ENCODE peak calls at places on chromosomes 11 and 22, in nine cellular contexts. One of them, this sample, is unnamed.

GRCh38 chr11:39975091-39975490 is 1484.4 kb downstream of the LRRC4C start:
- DNase-seq in pancreas: no peak
- DNase-seq in A673: peak; percentile 92
- DNase-seq in HCT116: no peak
- DNase-seq in ovary: no peak
- DNase-seq in osteoblast: no peak
- DNase-seq in right lobe of liver: no peak
- DNase-seq in HepG2: no peak
- DNase-seq in hepatocyte: no peak
- DNase-seq in this sample: no peak

GRCh38 chr11:35177370-35177769 is 38.4 kb downstream of the CD44 start:
- DNase-seq in pancreas: no peak
- DNase-seq in HCT116: no peak
- DNase-seq in ovary: no peak
- DNase-seq in HepG2: no peak
- DNase-seq in A673: no peak
- DNase-seq in right lobe of liver: no peak
- DNase-seq in hepatocyte: no peak
- DNase-seq in osteoblast: no peak
- DNase-seq in this sample: peak; percentile 16

GRCh38 chr11:22669368-22669767 is 3.0 kb downstream of the GAS2 start:
- DNase-seq in HCT116: no peak
- DNase-seq in hepatocyte: no peak
- DNase-seq in HepG2: no peak
- DNase-seq in osteoblast: no peak
- DNase-seq in ovary: no peak
- DNase-seq in pancreas: no peak
- DNase-seq in right lobe of liver: no peak
- DNase-seq in A673: no peak
- DNase-seq in this sample: no peak

GRCh38 chr11:14342906-14343305 is 16.1 kb downstream of the RRAS2 start:
- DNase-seq in A673: peak; percentile 24
- DNase-seq in right lobe of liver: no peak
- DNase-seq in ovary: no peak
- DNase-seq in pancreas: no peak
- DNase-seq in hepatocyte: no peak
- DNase-seq in osteoblast: no peak
- DNase-seq in HCT116: no peak
- DNase-seq in HepG2: no peak
- DNase-seq in this sample: no peak

GRCh38 chr11:8019671-8020597 is 32.8 kb downstream of the EIF3F start:
- DNase-seq in A673: no peak
- DNase-seq in pancreas: no peak
- DNase-seq in osteoblast: peak; percentile 95
- DNase-seq in right lobe of liver: peak; percentile 42
- DNase-seq in hepatocyte: peak; percentile 36
- DNase-seq in HepG2: no peak
- DNase-seq in ovary: peak; percentile 39
- DNase-seq in HCT116: no peak
- DNase-seq in this sample: no peak

GRCh38 chr11:465896-466538 is 15.9 kb downstream of the PTDSS2 start:
- DNase-seq in hepatocyte: no peak
- DNase-seq in ovary: no peak
- DNase-seq in A673: no peak
- DNase-seq in pancreas: no peak
- DNase-seq in osteoblast: no peak
- DNase-seq in right lobe of liver: no peak
- DNase-seq in HepG2: no peak
- DNase-seq in HCT116: no peak
- DNase-seq in this sample: no peak

GRCh38 chr11:127470485-127470884 is 469.9 kb upstream of the KIRREL3 start:
- DNase-seq in right lobe of liver: no peak
- DNase-seq in osteoblast: no peak
- DNase-seq in hepatocyte: peak; percentile 7
- DNase-seq in A673: peak; percentile 43
- DNase-seq in ovary: no peak
- DNase-seq in HepG2: no peak
- DNase-seq in pancreas: no peak
- DNase-seq in HCT116: no peak
- DNase-seq in this sample: peak; percentile 2

GRCh38 chr11:11987503-11988022 is 20.9 kb downstream of the DKK3 start:
- DNase-seq in pancreas: no peak
- DNase-seq in osteoblast: no peak
- DNase-seq in A673: peak; percentile 48
- DNase-seq in right lobe of liver: no peak
- DNase-seq in HepG2: no peak
- DNase-seq in HCT116: no peak
- DNase-seq in ovary: no peak
- DNase-seq in hepatocyte: no peak
- DNase-seq in this sample: no peak

GRCh38 chr11:17922474-17922788 is 90.4 kb downstream of the SERGEF start:
- DNase-seq in ovary: no peak
- DNase-seq in hepatocyte: no peak
- DNase-seq in HepG2: no peak
- DNase-seq in HCT116: no peak
- DNase-seq in right lobe of liver: no peak
- DNase-seq in osteoblast: no peak
- DNase-seq in pancreas: no peak
- DNase-seq in A673: no peak
- DNase-seq in this sample: no peak

GRCh38 chr11:75668508-75669297 is at the start of gene MAP6:
- DNase-seq in HepG2: no peak
- DNase-seq in right lobe of liver: peak; percentile 24
- DNase-seq in HCT116: no peak
- DNase-seq in pancreas: peak; percentile 70
- DNase-seq in A673: peak; percentile 42
- DNase-seq in hepatocyte: peak; percentile 72
- DNase-seq in osteoblast: peak; percentile 85
- DNase-seq in ovary: no peak
- DNase-seq in this sample: peak; percentile 24

GRCh38 chr11:111939836-111940604 is 2.9 kb downstream of the DIXDC1 start:
- DNase-seq in pancreas: no peak
- DNase-seq in A673: no peak
- DNase-seq in osteoblast: peak; percentile 94
- DNase-seq in hepatocyte: no peak
- DNase-seq in HepG2: no peak
- DNase-seq in right lobe of liver: no peak
- DNase-seq in HCT116: no peak
- DNase-seq in ovary: no peak
- DNase-seq in this sample: no peak

GRCh38 chr11:112822478-112823274 is 138.5 kb upstream of the NCAM1 start:
- DNase-seq in right lobe of liver: peak; percentile 25
- DNase-seq in A673: no peak
- DNase-seq in osteoblast: no peak
- DNase-seq in HCT116: no peak
- DNase-seq in ovary: no peak
- DNase-seq in pancreas: no peak
- DNase-seq in HepG2: no peak
- DNase-seq in hepatocyte: peak; percentile 36
- DNase-seq in this sample: peak; percentile 39

GRCh38 chr11:130441726-130442125 is 6.7 kb upstream of the ADAMTS15 start:
- DNase-seq in HepG2: no peak
- DNase-seq in ovary: no peak
- DNase-seq in right lobe of liver: no peak
- DNase-seq in HCT116: no peak
- DNase-seq in osteoblast: peak; percentile 30
- DNase-seq in A673: no peak
- DNase-seq in pancreas: no peak
- DNase-seq in hepatocyte: no peak
- DNase-seq in this sample: no peak

GRCh38 chr11:90434858-90435257 is 212.0 kb upstream of the CHORDC1 start:
- DNase-seq in HCT116: no peak
- DNase-seq in HepG2: peak; percentile 35
- DNase-seq in A673: peak; percentile 58
- DNase-seq in right lobe of liver: no peak
- DNase-seq in pancreas: no peak
- DNase-seq in osteoblast: no peak
- DNase-seq in ovary: no peak
- DNase-seq in hepatocyte: peak; percentile 44
- DNase-seq in this sample: peak; percentile 5

GRCh38 chr11:56688554-56688953 is 10.3 kb upstream of the OR9G1 start:
- DNase-seq in hepatocyte: no peak
- DNase-seq in ovary: no peak
- DNase-seq in HepG2: no peak
- DNase-seq in right lobe of liver: no peak
- DNase-seq in pancreas: no peak
- DNase-seq in A673: no peak
- DNase-seq in HCT116: no peak
- DNase-seq in osteoblast: no peak
- DNase-seq in this sample: no peak

GRCh38 chr11:129815596-129816461 is at the start of gene TMEM45B:
- DNase-seq in ovary: no peak
- DNase-seq in osteoblast: peak; percentile 29
- DNase-seq in hepatocyte: peak; percentile 80
- DNase-seq in HepG2: no peak
- DNase-seq in pancreas: peak; percentile 79
- DNase-seq in A673: no peak
- DNase-seq in right lobe of liver: peak; percentile 83
- DNase-seq in HCT116: no peak
- DNase-seq in this sample: peak; percentile 86

GRCh38 chr11:304915-305833 is 2.4 kb upstream of the IFITM2 start:
- DNase-seq in right lobe of liver: no peak
- DNase-seq in A673: peak; percentile 64
- DNase-seq in hepatocyte: peak; percentile 87
- DNase-seq in HepG2: peak; percentile 61
- DNase-seq in ovary: peak; percentile 90
- DNase-seq in pancreas: peak; percentile 33
- DNase-seq in HCT116: no peak
- DNase-seq in osteoblast: peak; percentile 99
- DNase-seq in this sample: no peak

GRCh38 chr11:83371489-83371888 is 85.3 kb upstream of the CCDC90B start:
- DNase-seq in hepatocyte: no peak
- DNase-seq in HepG2: no peak
- DNase-seq in pancreas: no peak
- DNase-seq in HCT116: no peak
- DNase-seq in ovary: no peak
- DNase-seq in right lobe of liver: no peak
- DNase-seq in osteoblast: no peak
- DNase-seq in A673: no peak
- DNase-seq in this sample: no peak
- H3K9me3 ChIP-seq in hepatocyte: no peaks in the 10 kb centered on the region
- H3K9me3 ChIP-seq in HepG2: peaks cover 18% of the 10 kb centered on the region
- H3K9me3 ChIP-seq in pancreas: no peaks in the 10 kb centered on the region
- H3K9me3 ChIP-seq in HCT116: no peaks in the 10 kb centered on the region
- H3K9me3 ChIP-seq in ovary: no peaks in the 10 kb centered on the region
- H3K9me3 ChIP-seq in right lobe of liver: peaks cover 7% of the 10 kb centered on the region
- H3K9me3 ChIP-seq in osteoblast: peaks cover 4% of the 10 kb centered on the region
- H3K9me3 ChIP-seq in A673: peaks cover 24% of the 10 kb centered on the region
- H3K9me3 ChIP-seq in this sample: no peaks in the 10 kb centered on the region

DNA sequence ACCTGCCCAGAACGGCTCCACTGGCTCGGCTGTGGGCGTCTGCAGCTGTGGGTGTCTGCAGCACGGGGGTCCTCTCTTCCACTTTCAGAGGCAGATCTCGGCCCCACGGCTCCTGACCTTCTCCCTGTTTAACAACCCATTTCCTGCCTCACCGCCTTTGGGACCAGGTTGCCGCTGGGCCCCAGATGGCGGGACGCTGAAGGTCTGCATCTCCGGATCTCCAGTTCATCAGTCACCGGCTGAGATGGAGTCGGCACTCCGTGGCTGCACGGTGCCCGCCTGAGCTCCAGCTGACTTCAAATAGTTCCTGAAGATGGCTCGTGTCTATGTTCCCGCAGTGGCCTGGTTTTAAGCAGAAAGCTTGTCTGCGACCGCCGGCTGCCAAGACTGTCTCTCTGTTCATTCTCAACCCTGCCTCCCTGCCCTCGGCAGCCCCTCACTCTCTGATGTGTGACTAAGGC is 475.9 kb downstream of the BRD1 start:
- DNase-seq in ovary: no peak
- DNase-seq in HepG2: no peak
- DNase-seq in hepatocyte: no peak
- DNase-seq in osteoblast: no peak
- DNase-seq in pancreas: no peak
- DNase-seq in right lobe of liver: no peak
- DNase-seq in A673: no peak
- DNase-seq in HCT116: no peak
- DNase-seq in this sample: no peak
- H3K27me3 ChIP-seq in ovary: no peaks in the 10 kb centered on the region
- H3K27me3 ChIP-seq in HepG2: peaks cover 86% of the 10 kb centered on the region
- H3K27me3 ChIP-seq in hepatocyte: no peaks in the 10 kb centered on the region
- H3K27me3 ChIP-seq in osteoblast: no peaks in the 10 kb centered on the region
- H3K27me3 ChIP-seq in pancreas: no peaks in the 10 kb centered on the region
- H3K27me3 ChIP-seq in right lobe of liver: no peaks in the 10 kb centered on the region
- H3K27me3 ChIP-seq in A673: no peaks in the 10 kb centered on the region
- H3K27me3 ChIP-seq in HCT116: peaks cover 40% of the 10 kb centered on the region
- H3K27me3 ChIP-seq in this sample: peaks cover 9% of the 10 kb centered on the region

DNA sequence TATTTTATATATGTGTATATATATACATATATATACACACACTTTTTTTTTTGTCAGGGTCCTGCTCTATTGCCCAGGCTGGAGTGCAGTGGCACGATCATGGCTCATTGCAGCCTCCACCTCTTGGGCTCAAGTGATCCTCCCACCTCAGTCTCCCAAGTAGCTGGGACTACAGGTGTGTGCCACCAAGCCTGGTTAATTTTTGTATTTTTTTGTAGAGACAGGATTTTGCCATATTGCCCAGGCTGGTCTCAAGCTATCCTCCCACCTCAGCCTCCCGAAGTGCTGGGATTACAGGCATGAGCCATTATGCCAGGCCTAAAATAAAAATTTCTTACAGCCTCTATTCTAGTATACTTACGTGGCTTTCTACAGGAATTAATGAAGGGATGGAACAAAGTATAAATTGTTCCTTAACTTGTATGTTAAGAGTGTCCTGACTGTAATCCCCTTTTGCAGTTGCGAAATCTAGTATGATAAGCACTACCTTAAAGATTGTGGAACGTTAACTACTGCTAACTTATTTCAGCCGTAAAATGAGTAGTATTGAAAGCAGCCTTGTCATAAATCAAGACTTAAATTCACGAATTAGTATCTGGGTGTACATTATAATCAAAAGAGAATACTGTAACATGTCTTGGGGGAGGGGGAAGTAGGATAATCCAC is 2.1 kb downstream of the TRAF6 start:
- DNase-seq in hepatocyte: no peak
- DNase-seq in right lobe of liver: no peak
- DNase-seq in ovary: no peak
- DNase-seq in osteoblast: no peak
- DNase-seq in pancreas: no peak
- DNase-seq in HepG2: no peak
- DNase-seq in HCT116: no peak
- DNase-seq in A673: no peak
- DNase-seq in this sample: peak; percentile 41
- H3K4me3 ChIP-seq in hepatocyte: peak overlapping the region; percentile 97
- H3K4me3 ChIP-seq in right lobe of liver: no peak overlapping the region
- H3K4me3 ChIP-seq in ovary: peak overlapping the region; percentile 99
- H3K4me3 ChIP-seq in osteoblast: peak overlapping the region; percentile 95
- H3K4me3 ChIP-seq in pancreas: peak overlapping the region; percentile 95
- H3K4me3 ChIP-seq in HepG2: peak overlapping the region; percentile 97
- H3K4me3 ChIP-seq in HCT116: no peak overlapping the region
- H3K4me3 ChIP-seq in A673: peak overlapping the region; percentile 73
- H3K4me3 ChIP-seq in this sample: peak overlapping the region; percentile 79

DNA sequence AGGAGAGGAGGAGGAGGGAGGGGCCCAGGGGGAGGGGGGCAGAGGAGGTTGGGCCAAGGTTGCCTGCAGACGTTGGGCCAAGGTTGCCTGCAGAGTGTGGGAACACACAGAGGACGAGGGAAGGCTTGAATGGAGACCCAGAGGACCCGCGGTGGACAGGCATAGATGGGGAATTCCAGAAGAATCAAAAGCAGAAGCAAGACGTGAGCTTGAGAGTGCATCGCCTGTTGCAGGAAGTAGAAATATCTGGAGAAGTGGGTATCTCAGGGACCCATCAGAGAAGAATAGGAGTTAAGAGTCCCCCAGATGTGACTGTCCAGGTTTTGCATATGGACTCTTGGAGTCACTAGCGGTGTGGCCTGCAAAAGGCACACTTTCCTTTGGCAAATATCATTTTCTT is 670.2 kb downstream of the TBC1D22A start:
- DNase-seq in ovary: no peak
- DNase-seq in right lobe of liver: no peak
- DNase-seq in pancreas: no peak
- DNase-seq in hepatocyte: no peak
- DNase-seq in HepG2: no peak
- DNase-seq in osteoblast: no peak
- DNase-seq in A673: no peak
- DNase-seq in HCT116: no peak
- DNase-seq in this sample: no peak
- H3K9me3 ChIP-seq in ovary: no peaks in the 10 kb centered on the region
- H3K9me3 ChIP-seq in right lobe of liver: no peaks in the 10 kb centered on the region
- H3K9me3 ChIP-seq in pancreas: no peaks in the 10 kb centered on the region
- H3K9me3 ChIP-seq in hepatocyte: no peaks in the 10 kb centered on the region
- H3K9me3 ChIP-seq in HepG2: no peaks in the 10 kb centered on the region
- H3K9me3 ChIP-seq in osteoblast: peaks cover 2% of the 10 kb centered on the region
- H3K9me3 ChIP-seq in A673: peaks cover 2% of the 10 kb centered on the region
- H3K9me3 ChIP-seq in HCT116: no peaks in the 10 kb centered on the region
- H3K9me3 ChIP-seq in this sample: no peaks in the 10 kb centered on the region